ENCODE peak calls at places on chromosome 20, in four cellular contexts. W, D, B and U are unnamed samples.

GRCh38 chr20:40606660-40607059 is 82.4 kb downstream of the MAFB start:
- DNase-seq in W (no peak), D (no peak), B (no peak), U (no peak)

GRCh38 chr20:59645316-59645715 is 41.0 kb downstream of the PHACTR3 start:
- DNase-seq in W (peak; percentile 20), D (no peak), B (no peak), U (no peak)

GRCh38 chr20:51529758-51530157 is 12.8 kb downstream of the NFATC2 start:
- DNase-seq in W (no peak), D (no peak), B (no peak), U (no peak)

GRCh38 chr20:45157977-45158376 is 16.7 kb upstream of the PI3 start:
- DNase-seq in W (no peak), D (peak; percentile 19), B (no peak), U (no peak)

GRCh38 chr20:26308961-26309360 is 612.3 kb upstream of the ZNF337 start:
- DNase-seq in W (no peak), D (no peak), B (no peak), U (no peak)

GRCh38 chr20:25310268-25310920 is 62.5 kb downstream of the PYGB start:
- DNase-seq in W (peak; percentile 89), D (peak; percentile 68), B (no peak), U (peak; percentile 75)

GRCh38 chr20:61387204-61387958 is 135.3 kb downstream of the CDH4 start:
- DNase-seq in W (no peak), D (no peak), B (no peak), U (no peak)

GRCh38 chr20:62796699-62797491 is 622 bp downstream of the MRGBP start:
- DNase-seq in W (peak; percentile 74), D (no peak), B (no peak), U (no peak)

GRCh38 chr20:25699914-25700313 is 3.3 kb upstream of the ZNF337 start:
- DNase-seq in W (no peak), D (no peak), B (no peak), U (no peak)

GRCh38 chr20:10721112-10721896 is 47.5 kb upstream of the JAG1 start:
- DNase-seq in W (no peak), D (no peak), B (no peak), U (no peak)

GRCh38 chr20:2237059-2237458 is 58.7 kb upstream of the TGM3 start:
- DNase-seq in W (peak; percentile 53), D (no peak), B (peak; percentile 57), U (no peak)

GRCh38 chr20:40414843-40415615 is 274.0 kb downstream of the MAFB start:
- DNase-seq in W (no peak), D (no peak), B (no peak), U (no peak)

GRCh38 chr20:1327241-1327653 is 1.7 kb downstream of the SDCBP2 start:
- DNase-seq in W (peak; percentile 76), D (peak; percentile 32), B (peak; percentile 75), U (peak; percentile 93)

GRCh38 chr20:20491784-20492145 is 123.9 kb downstream of the INSM1 start:
- DNase-seq in W (no peak), D (no peak), B (no peak), U (no peak)

GRCh38 chr20:19909696-19910095 is 107.5 kb upstream of the NAA20 start:
- DNase-seq in W (peak; percentile 80), D (no peak), B (peak; percentile 89), U (no peak)

DNA sequence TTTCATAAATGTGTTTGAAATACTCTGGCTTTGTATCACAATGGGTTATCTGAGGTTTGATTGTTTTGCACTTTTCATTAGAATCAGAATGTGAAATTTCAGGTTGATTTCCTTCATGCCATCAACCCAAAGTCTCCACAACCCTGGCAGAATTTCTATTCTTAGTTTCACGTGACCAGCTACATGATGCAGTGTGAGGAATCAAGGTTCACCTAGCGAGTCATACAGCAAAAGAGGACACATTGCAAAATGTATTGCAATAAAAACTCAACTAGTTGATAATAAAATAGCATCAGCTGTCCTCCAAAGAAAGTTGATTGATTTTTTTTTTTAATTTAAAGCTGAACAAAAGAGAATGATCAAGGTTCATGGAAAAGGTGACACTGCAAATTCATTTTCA is 2.2 kb downstream of the HAO1 start:
- DNase-seq in W (no peak), D (no peak), B (no peak), U (no peak)
- TF ChIP-seq POLR2A in W (no peak), D (no peak), B (no peak), U (no peak)

GRCh38 chr20:3352203-3352602 is 55.3 kb downstream of the DNAAF9 start:
- DNase-seq in W (no peak), D (no peak), B (no peak), U (no peak)
- TF ChIP-seq POLR2A in W (no peak), D (no peak), B (no peak), U (no peak)

DNA sequence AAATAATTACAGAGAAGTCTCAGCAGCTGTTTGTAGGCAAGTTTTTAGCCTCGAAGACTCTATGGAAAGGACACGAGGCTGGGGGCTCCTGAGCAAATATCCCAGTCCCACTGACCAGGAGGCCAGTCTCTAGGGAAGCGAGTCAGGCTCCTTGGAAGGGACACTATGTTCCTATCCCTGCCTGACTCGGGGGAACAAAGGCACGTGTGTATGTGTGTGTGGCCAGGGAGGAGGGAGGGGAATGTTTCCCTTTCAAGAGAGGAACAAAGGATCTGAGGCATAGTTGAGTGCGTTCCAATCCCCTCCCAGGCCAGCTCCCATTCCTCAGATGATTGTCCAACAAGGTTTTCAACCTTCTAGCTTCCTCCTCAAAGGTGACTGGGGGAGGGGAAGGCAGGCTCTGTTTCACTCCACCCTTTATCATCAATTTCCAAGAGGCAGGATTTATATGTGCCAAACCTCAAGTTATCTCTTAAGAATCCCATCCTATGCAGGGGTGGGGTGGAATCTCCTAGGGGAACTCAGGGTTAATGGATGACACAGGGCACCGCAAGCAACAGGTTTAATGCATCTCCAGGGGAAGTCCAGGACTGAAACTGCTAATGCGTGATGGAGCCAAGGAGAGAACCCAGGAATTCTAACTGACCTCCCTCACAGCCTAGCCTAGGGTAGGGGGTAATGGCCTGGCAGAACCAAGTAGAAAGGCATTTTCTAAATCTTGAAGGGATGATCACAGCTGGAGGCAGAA is 9.9 kb downstream of the BCL2L1 start:
- DNase-seq in W (peak; percentile 95), D (peak; percentile 91), B (peak; percentile 94), U (peak; percentile 88)
- TF ChIP-seq POLR2A in W (peak; percentile 65), D (no peak), B (no peak), U (no peak)

GRCh38 chr20:38873050-38873581 is 53.1 kb upstream of the FAM83D start:
- DNase-seq in W (no peak), D (no peak), B (no peak), U (no peak)

GRCh38 chr20:38872491-38873049 is 53.6 kb upstream of the FAM83D start:
- DNase-seq in W (no peak), D (no peak), B (no peak), U (no peak)

GRCh38 chr20:38877483-38877882 is 48.7 kb upstream of the FAM83D start:
- DNase-seq in W (no peak), D (no peak), B (no peak), U (no peak)

GRCh38 chr20:38874460-38875169 is 51.6 kb upstream of the FAM83D start:
- DNase-seq in W (no peak), D (no peak), B (no peak), U (no peak)

GRCh38 chr20:38875170-38875993 is 50.8 kb upstream of the FAM83D start:
- DNase-seq in W (peak; percentile 77), D (peak; percentile 92), B (no peak), U (no peak)
- TF ChIP-seq POLR2A in W (no peak), D (no peak), B (no peak), U (no peak)

GRCh38 chr20:63968136-63968927 is 1.4 kb downstream of the ZNF512B start:
- DNase-seq in W (no peak), D (no peak), B (peak; percentile 26), U (peak; percentile 25)
- TF ChIP-seq POLR2A in W (no peak), D (no peak), B (no peak), U (no peak)

DNA sequence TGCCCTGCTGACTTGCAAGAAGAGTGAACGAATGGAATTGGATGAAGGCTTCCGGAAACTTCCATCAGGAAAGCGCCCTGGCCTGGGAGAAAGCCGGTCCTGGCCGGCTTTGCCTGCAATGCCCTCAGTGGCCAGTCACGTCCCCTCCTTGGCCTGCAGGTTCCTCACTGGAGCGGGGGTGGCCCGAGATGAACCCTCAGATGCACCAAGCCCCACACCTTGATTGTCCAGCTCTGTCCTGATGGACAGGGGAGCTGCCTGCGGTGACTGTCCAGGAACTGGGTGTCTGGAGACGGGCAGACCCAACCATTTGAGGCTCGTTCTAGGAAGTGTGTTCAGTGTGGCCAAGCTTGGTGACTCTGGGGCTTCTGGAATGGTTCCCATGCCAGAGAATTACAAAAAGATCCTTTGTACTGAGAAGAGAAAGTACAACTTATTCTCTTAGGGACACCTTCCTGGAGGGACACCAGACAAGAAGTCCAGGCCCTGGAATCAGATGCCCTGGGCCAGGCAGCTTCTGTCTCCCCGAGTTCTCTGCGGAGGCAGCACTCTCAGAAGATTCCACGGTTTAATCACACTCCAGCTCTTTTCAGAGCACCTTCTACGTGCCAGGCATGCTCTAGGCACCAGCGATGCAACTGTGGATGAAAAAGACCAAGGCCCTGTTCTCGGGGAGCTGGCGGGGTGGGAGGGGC is 17.1 kb upstream of the SULF2 start:
- DNase-seq in W (no peak), D (no peak), B (no peak), U (no peak)
- TF ChIP-seq POLR2A in W (no peak), D (no peak), B (no peak), U (no peak)

DNA sequence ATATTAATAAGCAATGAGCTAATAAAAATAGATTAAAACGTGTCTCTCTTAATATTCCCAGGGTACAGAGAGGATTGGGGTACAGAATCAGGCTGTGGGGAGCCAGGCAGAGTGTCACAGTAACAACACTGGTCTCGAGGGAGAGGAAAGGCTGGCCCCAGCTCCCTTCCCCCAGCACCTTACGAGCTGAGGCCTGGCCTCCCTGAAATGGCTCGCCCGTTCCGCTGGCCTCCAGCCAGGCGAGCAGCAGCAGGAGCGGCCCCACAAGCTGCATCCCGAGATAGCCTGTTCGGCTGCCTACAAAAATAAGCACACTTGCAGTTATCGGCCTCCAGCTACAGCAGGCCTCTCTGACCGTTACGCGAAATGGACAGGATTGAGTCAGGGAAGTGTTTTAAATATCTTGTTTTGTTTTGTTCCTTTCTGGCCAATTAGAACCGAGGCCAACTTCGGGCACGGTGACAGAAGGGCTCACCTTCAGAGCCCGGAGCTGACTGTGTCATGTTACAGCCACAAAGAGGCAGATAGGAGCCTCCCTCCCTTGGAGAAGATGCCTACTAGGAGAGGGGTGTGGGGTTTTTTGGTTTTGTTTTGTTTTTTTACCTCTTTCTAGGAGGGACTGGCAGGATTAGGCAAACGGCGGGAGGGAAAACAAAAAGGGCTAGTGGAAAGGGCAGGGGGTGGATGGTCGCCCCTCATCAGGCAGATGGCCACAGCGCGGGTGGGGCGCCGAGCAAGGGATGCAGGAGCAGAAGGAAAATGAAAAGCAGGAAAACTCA is 4.2 kb upstream of the ZMYND8 start:
- DNase-seq in W (peak; percentile 98), D (peak; percentile 100), B (peak; percentile 97), U (peak; percentile 82)
- TF ChIP-seq POLR2A in W (peak; percentile 96), D (peak; percentile 97), B (no peak), U (peak; percentile 56)